ENCODE peak calls at places on chromosomes 6 and 20, in ten cellular contexts. A is heart right ventricle; Q is transverse colon; L is esophagus squamous epithelium; K is Peyer's patch; Z is tibial nerve; O is uterus; G is right cardiac atrium; T is iPS DF 6.9; R is CD8-positive, alpha-beta memory T cell. V is an unnamed sample.

GRCh38 chr20:56373942-56374341 is 15.2 kb downstream of the FAM210B start:
- DNase-seq in A (no peak), Q (no peak), L (no peak), K (no peak), Z (no peak), O (no peak), G (no peak), T (no peak), R (no peak), V (no peak)

GRCh38 chr20:31620246-31620645 is 15.2 kb downstream of the ID1 start:
- DNase-seq in A (no peak), Q (no peak), L (no peak), K (no peak), Z (no peak), O (no peak), G (no peak), T (no peak), R (no peak), V (no peak)

GRCh38 chr6:11532097-11532496 is 5.5 kb upstream of the TMEM170B start:
- DNase-seq in A (no peak), Q (no peak), L (no peak), K (no peak), Z (no peak), O (no peak), G (no peak), T (no peak), R (no peak), V (no peak)

GRCh38 chr20:34817072-34817471 is 8.4 kb downstream of the NCOA6 start:
- DNase-seq in A (no peak), Q (no peak), L (no peak), K (no peak), Z (no peak), O (no peak), G (no peak), T (no peak), R (no peak), V (no peak)

GRCh38 chr6:108441141-108441540 is 119.6 kb upstream of the FOXO3 start:
- DNase-seq in A (no peak), Q (no peak), L (no peak), K (no peak), Z (no peak), O (no peak), G (no peak), T (no peak), R (no peak), V (no peak)

GRCh38 chr6:27177454-27178000 is 70.0 kb upstream of the PRSS16 start:
- DNase-seq in A (peak; percentile 65), Q (peak; percentile 88), L (no peak), K (peak; percentile 76), Z (peak; percentile 38), O (peak; percentile 66), G (peak; percentile 89), T (peak; percentile 64), R (peak; percentile 80), V (peak; percentile 68)

GRCh38 chr6:158080849-158081656 is 87.0 kb downstream of the SERAC1 start:
- DNase-seq in A (no peak), Q (no peak), L (no peak), K (peak; percentile 1), Z (no peak), O (no peak), G (no peak), T (no peak), R (no peak), V (no peak)

GRCh38 chr6:43588194-43588593 is 12.2 kb downstream of the POLH start:
- DNase-seq in A (no peak), Q (no peak), L (no peak), K (no peak), Z (no peak), O (no peak), G (no peak), T (no peak), R (no peak), V (no peak)

DNA sequence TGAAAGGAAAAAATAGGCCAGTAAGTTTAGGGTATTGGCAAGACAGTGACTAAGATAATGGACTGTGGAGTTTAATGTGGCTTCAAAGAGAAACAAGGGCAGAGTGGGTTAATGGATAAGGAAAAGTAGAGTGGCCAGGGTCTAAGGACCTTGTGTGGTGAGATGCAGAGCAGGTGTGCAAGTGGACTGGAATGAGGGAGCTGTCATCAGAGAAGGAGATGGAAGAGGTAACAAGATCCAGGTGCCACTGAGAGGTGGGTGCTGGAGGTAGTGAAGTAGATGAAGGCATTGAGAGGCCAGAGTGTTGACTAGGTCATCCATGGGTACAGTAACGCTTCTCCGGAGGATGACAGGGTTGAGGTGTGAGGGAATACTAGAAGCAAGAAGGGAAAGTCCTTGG is 136.1 kb downstream of the QRSL1 start:
- DNase-seq in A (no peak), Q (no peak), L (no peak), K (no peak), Z (no peak), O (no peak), G (no peak), T (no peak), R (no peak), V (no peak)
- H3K27ac ChIP-seq in A (no peak overlapping the region), Q (no peak overlapping the region), L (no peak overlapping the region), K (no peak overlapping the region), Z (no peak overlapping the region), O (no peak overlapping the region), G (no peak overlapping the region), T (no peak overlapping the region), R (no peak overlapping the region), V (no peak overlapping the region)

GRCh38 chr6:34572021-34572420 is 15.9 kb upstream of the SPDEF start:
- DNase-seq in A (no peak), Q (no peak), L (no peak), K (no peak), Z (no peak), O (no peak), G (no peak), T (no peak), R (no peak), V (no peak)
- H3K27me3 ChIP-seq in A (peaks cover 4% of the 10 kb centered on the region), Q (peaks cover 23% of the 10 kb centered on the region), L (no peaks in the 10 kb centered on the region), K (no peaks in the 10 kb centered on the region), Z (peaks cover 29% of the 10 kb centered on the region), O (no peaks in the 10 kb centered on the region), G (no peaks in the 10 kb centered on the region), T (peaks cover 1% of the 10 kb centered on the region), R (no peaks in the 10 kb centered on the region), V (no peaks in the 10 kb centered on the region)

GRCh38 chr20:62804632-62805364 is at the start of gene OGFR:
- DNase-seq in A (peak; percentile 74), Q (peak; percentile 78), L (no peak), K (peak; percentile 80), Z (peak; percentile 50), O (peak; percentile 73), G (peak; percentile 89), T (no peak), R (peak; percentile 87), V (peak; percentile 66)

GRCh38 chr20:62805365-62805710 is 703 bp downstream of the OGFR start:
- DNase-seq in A (no peak), Q (no peak), L (no peak), K (no peak), Z (no peak), O (no peak), G (peak; percentile 69), T (no peak), R (no peak), V (no peak)

GRCh38 chr20:62805711-62806382 is 1.2 kb downstream of the OGFR start:
- DNase-seq in A (no peak), Q (no peak), L (no peak), K (no peak), Z (peak; percentile 48), O (no peak), G (peak; percentile 83), T (no peak), R (no peak), V (no peak)

GRCh38 chr20:62807444-62808210 is 3.0 kb downstream of the OGFR start:
- DNase-seq in A (no peak), Q (no peak), L (no peak), K (no peak), Z (no peak), O (no peak), G (no peak), T (no peak), R (no peak), V (no peak)

DNA sequence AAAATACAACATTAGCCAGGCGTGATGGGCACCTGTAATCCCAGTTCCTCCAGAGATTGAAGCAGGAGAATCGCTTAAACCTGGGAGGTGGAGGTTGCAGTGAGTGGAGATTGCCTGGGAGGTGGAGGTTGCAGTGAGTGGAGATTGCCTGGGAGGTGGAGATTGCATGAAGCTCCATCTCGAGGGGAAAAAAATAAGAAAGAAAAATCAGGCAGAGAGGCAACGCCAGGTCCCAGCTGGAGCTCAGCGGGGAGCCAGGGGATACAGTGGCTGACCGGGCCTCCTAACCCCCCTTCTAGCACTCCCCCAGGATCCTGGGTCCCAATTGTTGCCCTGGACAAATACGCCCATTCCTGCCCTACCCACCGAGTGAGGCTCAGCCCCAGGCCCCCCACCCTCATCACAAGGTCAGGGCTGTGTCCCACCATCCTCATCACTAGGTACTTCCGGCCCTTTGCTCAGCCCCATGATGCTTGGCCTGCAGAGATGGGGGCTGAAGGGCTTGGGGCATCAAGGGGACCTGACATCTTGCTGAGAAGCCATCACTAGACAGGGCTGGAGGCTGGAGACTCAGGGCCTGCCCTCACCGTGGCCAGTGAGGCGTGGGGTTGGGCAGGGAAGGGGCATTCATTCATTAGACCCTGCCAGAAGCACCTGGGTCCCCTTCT is 1.9 kb downstream of the OGFR start:
- DNase-seq in A (no peak), Q (no peak), L (no peak), K (no peak), Z (no peak), O (no peak), G (no peak), T (no peak), R (no peak), V (no peak)
- H3K27ac ChIP-seq in A (no peak overlapping the region), Q (peak overlapping the region; percentile 94), L (peak overlapping the region; percentile 92), K (peak overlapping the region; percentile 98), Z (peak overlapping the region; percentile 88), O (no peak overlapping the region), G (no peak overlapping the region), T (no peak overlapping the region), R (peak overlapping the region; percentile 57), V (peak overlapping the region; percentile 7)

GRCh38 chr20:9514072-9514460 is 324 bp upstream of the LAMP5 start:
- DNase-seq in A (no peak), Q (no peak), L (no peak), K (no peak), Z (no peak), O (no peak), G (no peak), T (no peak), R (no peak), V (no peak)

GRCh38 chr20:9508240-9508661 is 6.1 kb upstream of the LAMP5 start:
- DNase-seq in A (no peak), Q (no peak), L (no peak), K (no peak), Z (no peak), O (no peak), G (no peak), T (no peak), R (no peak), V (no peak)

GRCh38 chr20:9507544-9508239 is 6.7 kb upstream of the LAMP5 start:
- DNase-seq in A (no peak), Q (no peak), L (no peak), K (no peak), Z (no peak), O (no peak), G (no peak), T (no peak), R (no peak), V (no peak)

GRCh38 chr20:9508696-9509178 is 5.7 kb upstream of the LAMP5 start:
- DNase-seq in A (no peak), Q (no peak), L (no peak), K (no peak), Z (no peak), O (no peak), G (no peak), T (no peak), R (no peak), V (no peak)

DNA sequence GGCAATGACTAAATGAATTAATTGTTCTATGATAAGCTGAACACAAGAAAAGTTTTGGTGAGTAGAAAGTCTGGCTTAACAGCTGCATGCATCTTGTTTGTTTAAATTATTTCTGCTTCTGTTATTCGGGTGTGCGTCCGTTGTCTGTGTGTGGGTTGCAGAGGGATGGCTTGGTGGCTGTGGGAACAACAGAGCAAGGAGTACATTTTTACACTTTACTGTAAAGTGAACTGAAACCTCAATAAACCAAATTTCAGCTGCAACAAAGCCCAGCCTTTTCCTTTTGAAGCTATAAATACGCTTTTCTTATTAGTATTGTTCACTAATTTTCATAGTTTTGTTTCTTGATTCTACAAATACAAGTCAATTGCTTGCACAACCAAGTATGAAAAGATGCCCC is 3.5 kb upstream of the LAMP5 start:
- DNase-seq in A (no peak), Q (no peak), L (no peak), K (no peak), Z (no peak), O (no peak), G (no peak), T (no peak), R (no peak), V (no peak)
- H3K27me3 ChIP-seq in A (peaks cover 99% of the 10 kb centered on the region), Q (peaks cover 100% of the 10 kb centered on the region), L (no peaks in the 10 kb centered on the region), K (peaks cover 19% of the 10 kb centered on the region), Z (peaks cover 69% of the 10 kb centered on the region), O (peaks cover 12% of the 10 kb centered on the region), G (peaks cover 4% of the 10 kb centered on the region), T (peaks cover 66% of the 10 kb centered on the region), R (no peaks in the 10 kb centered on the region), V (peaks cover 76% of the 10 kb centered on the region)